ENCODE peak calls at places on chromosome 5, in ten cellular contexts. G is pancreas; J is spleen; Z is A549; D is upper lobe of right lung; C is lower lobe of right lung; O is body of pancreas; X is effector memory CD4-positive, alpha-beta T cell; T is IMR-90; P is tibial artery. I is an unnamed sample.

GRCh38 chr5:148998174-148998797 is 64.6 kb downstream of the SH3TC2 start:
- DNase-seq in G (peak), J (no peak), Z (peak), D (no peak), C (no peak), O (peak), X (no peak), T (peak), P (no peak), I (no peak)

GRCh38 chr5:73901045-73901444 is 275.0 kb downstream of the ARHGEF28 start:
- DNase-seq in G (no peak), J (no peak), Z (peak), D (no peak), C (no peak), O (no peak), X (no peak), T (peak), P (no peak), I (no peak)

GRCh38 chr5:107736608-107737007 is 65.9 kb upstream of the EFNA5 start:
- DNase-seq in G (no peak), J (no peak), Z (no peak), D (no peak), C (no peak), O (no peak), X (no peak), T (peak), P (no peak), I (no peak)

GRCh38 chr5:157312492-157312891 is 46.6 kb downstream of the CYFIP2 start:
- DNase-seq in G (peak), J (no peak), Z (peak), D (no peak), C (no peak), O (peak), X (peak), T (peak), P (no peak), I (peak)

GRCh38 chr5:139100825-139101224 is 97.3 kb downstream of the SIL1 start:
- DNase-seq in G (no peak), J (no peak), Z (peak), D (no peak), C (no peak), O (no peak), X (no peak), T (peak), P (no peak), I (peak)

GRCh38 chr5:92896722-92897121 is 684.3 kb downstream of the NR2F1-AS1 start:
- DNase-seq in G (no peak), J (no peak), Z (no peak), D (no peak), C (no peak), O (no peak), X (no peak), T (no peak), P (no peak), I (no peak)

GRCh38 chr5:109844148-109844547 is 154.4 kb downstream of the MAN2A1 start:
- DNase-seq in G (no peak), J (no peak), Z (peak), D (no peak), C (no peak), O (no peak), X (no peak), T (peak), P (no peak), I (no peak)

GRCh38 chr5:18394154-18394804 is 760.0 kb downstream of the TAF11L14 start:
- DNase-seq in G (peak), J (peak), Z (peak), D (peak), C (peak), O (peak), X (no peak), T (peak), P (no peak), I (peak)

GRCh38 chr5:42309865-42310264 is 113.4 kb upstream of the GHR start:
- DNase-seq in G (no peak), J (no peak), Z (no peak), D (no peak), C (no peak), O (no peak), X (no peak), T (no peak), P (no peak), I (no peak)

GRCh38 chr5:16787278-16787677 is 148.8 kb downstream of the MYO10 start:
- DNase-seq in G (no peak), J (no peak), Z (no peak), D (no peak), C (no peak), O (peak), X (no peak), T (no peak), P (no peak), I (no peak)

GRCh38 chr5:125005287-125005686 is 258.8 kb upstream of the ZNF608 start:
- DNase-seq in G (no peak), J (no peak), Z (no peak), D (no peak), C (no peak), O (no peak), X (no peak), T (no peak), P (no peak), I (no peak)

GRCh38 chr5:54520438-54520846 is 2.9 kb downstream of the SNX18 start:
- DNase-seq in G (no peak), J (no peak), Z (no peak), D (no peak), C (no peak), O (peak), X (no peak), T (peak), P (peak), I (no peak)

DNA sequence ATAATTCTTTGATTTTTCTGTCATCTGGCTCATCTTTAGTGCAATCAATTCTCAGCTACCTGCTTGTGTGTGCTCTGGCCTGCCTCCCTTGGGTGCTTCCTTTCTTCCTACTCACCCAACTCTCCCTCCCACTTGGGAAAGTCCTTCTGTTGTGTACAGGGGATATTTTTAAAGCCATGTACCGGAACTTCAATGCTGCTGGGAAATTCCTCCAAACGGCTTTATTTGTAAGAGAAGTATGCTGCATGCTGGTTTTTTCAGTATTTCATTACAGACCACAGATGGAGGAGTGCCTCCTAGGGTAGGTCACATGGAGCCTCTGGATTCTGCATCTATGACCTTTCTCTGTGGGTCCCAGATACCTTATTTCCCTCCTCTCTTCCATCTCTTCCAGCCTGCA is 5.4 kb upstream of the HMHB1 start:
- DNase-seq in G (no peak), J (no peak), Z (no peak), D (no peak), C (no peak), O (no peak), X (no peak), T (no peak), P (no peak), I (no peak)
- H3K27ac ChIP-seq in G (no peak), J (no peak), Z (no peak), D (no peak), C (no peak), O (no peak), X (no peak), T (no peak), P (no peak), I (no peak)

GRCh38 chr5:134458676-134459403 is 47.2 kb upstream of the CDKN2AIPNL start:
- DNase-seq in G (no peak), J (peak), Z (no peak), D (no peak), C (peak), O (no peak), X (no peak), T (no peak), P (no peak), I (no peak)
- H3K27ac ChIP-seq in G (no peak), J (no peak), Z (peak), D (no peak), C (no peak), O (no peak), X (no peak), T (no peak), P (no peak), I (no peak)

GRCh38 chr5:161676109-161676508 is 9.4 kb upstream of the GABRA6 start:
- DNase-seq in G (no peak), J (no peak), Z (peak), D (no peak), C (no peak), O (no peak), X (no peak), T (no peak), P (no peak), I (peak)
- H3K27ac ChIP-seq in G (no peak), J (no peak), Z (no peak), D (no peak), C (no peak), O (no peak), X (no peak), T (no peak), P (no peak), I (no peak)

GRCh38 chr5:88398316-88398715 is 129.7 kb upstream of the TMEM161B start:
- DNase-seq in G (no peak), J (no peak), Z (no peak), D (no peak), C (no peak), O (no peak), X (no peak), T (no peak), P (no peak), I (no peak)
- H3K27ac ChIP-seq in G (no peak), J (no peak), Z (no peak), D (no peak), C (no peak), O (no peak), X (no peak), T (no peak), P (no peak), I (no peak)

DNA sequence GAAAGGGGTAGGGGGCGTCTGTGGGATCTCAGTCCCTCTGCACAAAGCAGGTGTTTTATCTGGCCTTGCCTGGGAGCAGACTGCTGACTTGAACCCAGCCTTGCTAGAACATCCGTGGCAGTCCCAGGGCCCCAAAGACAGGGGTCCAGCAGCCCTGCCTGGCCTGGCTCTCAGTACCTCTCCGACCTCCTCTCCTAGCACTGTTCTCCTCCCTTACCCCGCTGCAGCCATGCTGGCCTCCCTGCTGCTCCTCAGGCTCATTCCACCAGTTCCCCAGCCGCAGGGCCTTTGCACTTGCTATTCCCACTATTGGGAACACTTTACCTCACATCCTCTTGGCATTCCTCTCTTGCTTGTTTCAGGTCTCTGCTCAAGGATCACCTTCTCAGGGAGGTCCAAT is 45.2 kb downstream of the DUSP1 start:
- DNase-seq in G (no peak), J (peak), Z (no peak), D (no peak), C (no peak), O (no peak), X (no peak), T (no peak), P (no peak), I (no peak)
- H3K27ac ChIP-seq in G (no peak), J (no peak), Z (peak), D (no peak), C (no peak), O (no peak), X (no peak), T (no peak), P (no peak), I (no peak)

GRCh38 chr5:128673010-128673409 is 135.0 kb upstream of the FBN2 start:
- DNase-seq in G (no peak), J (no peak), Z (no peak), D (no peak), C (no peak), O (no peak), X (no peak), T (no peak), P (no peak), I (no peak)
- H3K27ac ChIP-seq in G (peak), J (no peak), Z (no peak), D (no peak), C (no peak), O (no peak), X (no peak), T (no peak), P (no peak), I (no peak)

GRCh38 chr5:128965638-128966302 is 482 bp downstream of the SLC27A6 start:
- DNase-seq in G (no peak), J (peak), Z (no peak), D (no peak), C (no peak), O (no peak), X (no peak), T (no peak), P (no peak), I (no peak)
- H3K27ac ChIP-seq in G (no peak), J (no peak), Z (no peak), D (no peak), C (no peak), O (no peak), X (no peak), T (no peak), P (no peak), I (no peak)

GRCh38 chr5:34628373-34628772 is 27.8 kb upstream of the RAI14 start:
- DNase-seq in G (no peak), J (no peak), Z (no peak), D (no peak), C (no peak), O (no peak), X (no peak), T (no peak), P (no peak), I (no peak)

GRCh38 chr5:34626036-34626435 is 30.1 kb upstream of the RAI14 start:
- DNase-seq in G (no peak), J (no peak), Z (peak), D (no peak), C (no peak), O (no peak), X (no peak), T (peak), P (no peak), I (no peak)

GRCh38 chr5:34625246-34625645 is 30.9 kb upstream of the RAI14 start:
- DNase-seq in G (no peak), J (no peak), Z (no peak), D (no peak), C (no peak), O (no peak), X (no peak), T (no peak), P (no peak), I (no peak)

GRCh38 chr5:34626751-34627150 is 29.4 kb upstream of the RAI14 start:
- DNase-seq in G (no peak), J (no peak), Z (no peak), D (no peak), C (no peak), O (no peak), X (no peak), T (no peak), P (no peak), I (no peak)

GRCh38 chr5:34627794-34628193 is 28.3 kb upstream of the RAI14 start:
- DNase-seq in G (no peak), J (no peak), Z (no peak), D (no peak), C (no peak), O (no peak), X (no peak), T (peak), P (no peak), I (no peak)
- H3K27ac ChIP-seq in G (no peak), J (no peak), Z (no peak), D (no peak), C (no peak), O (no peak), X (no peak), T (peak), P (no peak), I (no peak)

I was measured in epithelial cell of prostate.